ENCODE peak calls at places on chromosomes 4 and X, in nine cellular contexts. One of them, this sample, is unnamed.

GRCh38 chr4:28229092-28229491 is 1368.5 kb downstream of the STIM2 start:
- DNase-seq in stomach: no peak
- DNase-seq in fibroblast of lung: peak; percentile 67
- DNase-seq in CD8-positive, alpha-beta memory T cell: no peak
- DNase-seq in hepatocyte: no peak
- DNase-seq in neuronal stem cell: peak; percentile 17
- DNase-seq in lower lobe of right lung: no peak
- DNase-seq in HepG2: no peak
- DNase-seq in WERI-Rb-1: no peak
- DNase-seq in this sample: no peak

GRCh38 chr4:107863416-107863815 is 38.7 kb downstream of the SGMS2 start:
- DNase-seq in stomach: no peak
- DNase-seq in fibroblast of lung: peak; percentile 28
- DNase-seq in CD8-positive, alpha-beta memory T cell: no peak
- DNase-seq in hepatocyte: no peak
- DNase-seq in neuronal stem cell: no peak
- DNase-seq in lower lobe of right lung: no peak
- DNase-seq in HepG2: no peak
- DNase-seq in WERI-Rb-1: no peak
- DNase-seq in this sample: no peak

GRCh38 chrX:9184231-9184630 is 150.3 kb upstream of the FAM9B start:
- DNase-seq in stomach: no peak
- DNase-seq in fibroblast of lung: no peak
- DNase-seq in CD8-positive, alpha-beta memory T cell: no peak
- DNase-seq in hepatocyte: no peak
- DNase-seq in neuronal stem cell: no peak
- DNase-seq in lower lobe of right lung: no peak
- DNase-seq in HepG2: no peak
- DNase-seq in WERI-Rb-1: no peak
- DNase-seq in this sample: no peak

GRCh38 chr4:96606451-96606850 is 766.6 kb downstream of the PDHA2 start:
- DNase-seq in stomach: no peak
- DNase-seq in fibroblast of lung: no peak
- DNase-seq in CD8-positive, alpha-beta memory T cell: no peak
- DNase-seq in hepatocyte: no peak
- DNase-seq in neuronal stem cell: no peak
- DNase-seq in lower lobe of right lung: no peak
- DNase-seq in HepG2: no peak
- DNase-seq in WERI-Rb-1: no peak
- DNase-seq in this sample: no peak

GRCh38 chrX:39855748-39856129 is 242.0 kb downstream of the BCOR start:
- DNase-seq in stomach: peak; percentile 54
- DNase-seq in fibroblast of lung: peak; percentile 15
- DNase-seq in CD8-positive, alpha-beta memory T cell: peak; percentile 71
- DNase-seq in hepatocyte: peak; percentile 63
- DNase-seq in neuronal stem cell: no peak
- DNase-seq in lower lobe of right lung: no peak
- DNase-seq in HepG2: no peak
- DNase-seq in WERI-Rb-1: peak; percentile 73
- DNase-seq in this sample: peak; percentile 64

GRCh38 chrX:104122829-104123228 is 10.5 kb downstream of the ZCCHC18 start:
- DNase-seq in stomach: no peak
- DNase-seq in fibroblast of lung: no peak
- DNase-seq in CD8-positive, alpha-beta memory T cell: no peak
- DNase-seq in hepatocyte: no peak
- DNase-seq in neuronal stem cell: no peak
- DNase-seq in lower lobe of right lung: no peak
- DNase-seq in HepG2: no peak
- DNase-seq in WERI-Rb-1: no peak
- DNase-seq in this sample: no peak

GRCh38 chrX:154043003-154043402 is 23.3 kb upstream of the IRAK1 start:
- DNase-seq in stomach: no peak
- DNase-seq in fibroblast of lung: peak; percentile 66
- DNase-seq in CD8-positive, alpha-beta memory T cell: no peak
- DNase-seq in hepatocyte: no peak
- DNase-seq in neuronal stem cell: no peak
- DNase-seq in lower lobe of right lung: no peak
- DNase-seq in HepG2: no peak
- DNase-seq in WERI-Rb-1: no peak
- DNase-seq in this sample: no peak

GRCh38 chr4:183540498-183540953 is 35.7 kb downstream of the ING2 start:
- DNase-seq in stomach: no peak
- DNase-seq in fibroblast of lung: no peak
- DNase-seq in CD8-positive, alpha-beta memory T cell: no peak
- DNase-seq in hepatocyte: no peak
- DNase-seq in neuronal stem cell: no peak
- DNase-seq in lower lobe of right lung: no peak
- DNase-seq in HepG2: no peak
- DNase-seq in WERI-Rb-1: no peak
- DNase-seq in this sample: no peak

GRCh38 chrX:20414781-20415445 is 148.2 kb upstream of the RPS6KA3 start:
- DNase-seq in stomach: no peak
- DNase-seq in fibroblast of lung: no peak
- DNase-seq in CD8-positive, alpha-beta memory T cell: no peak
- DNase-seq in hepatocyte: no peak
- DNase-seq in neuronal stem cell: no peak
- DNase-seq in lower lobe of right lung: no peak
- DNase-seq in HepG2: no peak
- DNase-seq in WERI-Rb-1: no peak
- DNase-seq in this sample: no peak

GRCh38 chr4:110193822-110194761 is 4.3 kb downstream of the ELOVL6 start:
- DNase-seq in stomach: peak; percentile 81
- DNase-seq in fibroblast of lung: peak; percentile 99
- DNase-seq in CD8-positive, alpha-beta memory T cell: peak; percentile 69
- DNase-seq in hepatocyte: peak; percentile 93
- DNase-seq in neuronal stem cell: peak; percentile 73
- DNase-seq in lower lobe of right lung: peak; percentile 81
- DNase-seq in HepG2: peak; percentile 74
- DNase-seq in WERI-Rb-1: peak; percentile 52
- DNase-seq in this sample: peak; percentile 43

GRCh38 chr4:48017108-48017527 is 546 bp downstream of the NIPAL1 start:
- DNase-seq in stomach: peak; percentile 69
- DNase-seq in fibroblast of lung: peak; percentile 17
- DNase-seq in CD8-positive, alpha-beta memory T cell: no peak
- DNase-seq in hepatocyte: peak; percentile 91
- DNase-seq in neuronal stem cell: peak; percentile 21
- DNase-seq in lower lobe of right lung: peak; percentile 52
- DNase-seq in HepG2: no peak
- DNase-seq in WERI-Rb-1: peak; percentile 45
- DNase-seq in this sample: peak; percentile 43

GRCh38 chr4:17623451-17624001 is 9.1 kb downstream of the MED28 start:
- DNase-seq in stomach: no peak
- DNase-seq in fibroblast of lung: no peak
- DNase-seq in CD8-positive, alpha-beta memory T cell: no peak
- DNase-seq in hepatocyte: no peak
- DNase-seq in neuronal stem cell: no peak
- DNase-seq in lower lobe of right lung: no peak
- DNase-seq in HepG2: no peak
- DNase-seq in WERI-Rb-1: no peak
- DNase-seq in this sample: no peak

GRCh38 chrX:66751136-66751782 is 112.4 kb upstream of the EDA2R start:
- DNase-seq in stomach: no peak
- DNase-seq in fibroblast of lung: no peak
- DNase-seq in CD8-positive, alpha-beta memory T cell: no peak
- DNase-seq in hepatocyte: no peak
- DNase-seq in neuronal stem cell: no peak
- DNase-seq in lower lobe of right lung: no peak
- DNase-seq in HepG2: no peak
- DNase-seq in WERI-Rb-1: no peak
- DNase-seq in this sample: no peak

GRCh38 chr4:47831026-47831689 is 6.7 kb downstream of the CORIN start:
- DNase-seq in stomach: no peak
- DNase-seq in fibroblast of lung: no peak
- DNase-seq in CD8-positive, alpha-beta memory T cell: no peak
- DNase-seq in hepatocyte: peak; percentile 30
- DNase-seq in neuronal stem cell: no peak
- DNase-seq in lower lobe of right lung: no peak
- DNase-seq in HepG2: no peak
- DNase-seq in WERI-Rb-1: peak; percentile 90
- DNase-seq in this sample: no peak

GRCh38 chr4:103634236-103634635 is 85.5 kb downstream of the TACR3 start:
- DNase-seq in stomach: no peak
- DNase-seq in fibroblast of lung: no peak
- DNase-seq in CD8-positive, alpha-beta memory T cell: no peak
- DNase-seq in hepatocyte: no peak
- DNase-seq in neuronal stem cell: no peak
- DNase-seq in lower lobe of right lung: no peak
- DNase-seq in HepG2: no peak
- DNase-seq in WERI-Rb-1: no peak
- DNase-seq in this sample: no peak

GRCh38 chr4:101599620-101600019 is 190.9 kb upstream of the BANK1 start:
- DNase-seq in stomach: no peak
- DNase-seq in fibroblast of lung: peak; percentile 71
- DNase-seq in CD8-positive, alpha-beta memory T cell: no peak
- DNase-seq in hepatocyte: no peak
- DNase-seq in neuronal stem cell: no peak
- DNase-seq in lower lobe of right lung: no peak
- DNase-seq in HepG2: no peak
- DNase-seq in WERI-Rb-1: no peak
- DNase-seq in this sample: no peak

DNA sequence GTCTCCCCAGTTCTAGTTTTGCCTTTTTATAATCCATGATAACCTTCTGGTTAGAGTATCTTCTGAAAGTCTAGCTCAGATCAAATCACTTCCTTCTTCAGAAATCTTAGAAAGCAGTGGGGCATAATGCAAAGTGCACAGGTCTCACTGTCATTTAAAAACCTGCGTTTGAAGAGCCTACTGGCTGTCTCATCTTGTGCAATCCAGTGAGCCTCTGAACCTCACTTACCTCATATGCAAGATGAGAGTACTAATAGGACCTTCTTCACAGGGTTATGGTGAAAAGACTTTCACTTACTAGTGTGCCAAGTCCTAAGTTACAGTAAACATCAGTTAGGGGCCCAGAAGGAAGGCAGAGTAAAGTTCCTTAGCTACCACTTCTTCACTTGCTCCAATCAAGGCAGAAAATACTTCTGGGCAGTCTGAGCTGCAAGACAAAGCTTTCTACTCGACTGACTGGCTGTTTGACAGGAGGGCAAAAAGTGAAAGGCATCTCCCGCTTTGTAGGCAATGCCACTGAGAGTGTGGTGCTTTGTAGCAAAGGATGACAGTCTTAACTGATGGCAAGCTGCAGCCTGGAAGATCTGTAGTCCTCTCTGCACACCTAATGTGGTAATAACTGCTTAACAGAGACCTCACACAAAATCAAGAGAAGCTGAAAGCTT is 131.2 kb downstream of the ENOX2 start:
- DNase-seq in stomach: no peak
- DNase-seq in fibroblast of lung: no peak
- DNase-seq in CD8-positive, alpha-beta memory T cell: no peak
- DNase-seq in hepatocyte: no peak
- DNase-seq in neuronal stem cell: no peak
- DNase-seq in lower lobe of right lung: no peak
- DNase-seq in HepG2: no peak
- DNase-seq in WERI-Rb-1: no peak
- DNase-seq in this sample: no peak
- H3K27me3 ChIP-seq in stomach: no peaks in the 10 kb centered on the region
- H3K27me3 ChIP-seq in fibroblast of lung: no peaks in the 10 kb centered on the region
- H3K27me3 ChIP-seq in CD8-positive, alpha-beta memory T cell: no peaks in the 10 kb centered on the region
- H3K27me3 ChIP-seq in hepatocyte: no peaks in the 10 kb centered on the region
- H3K27me3 ChIP-seq in neuronal stem cell: no peaks in the 10 kb centered on the region
- H3K27me3 ChIP-seq in lower lobe of right lung: no peaks in the 10 kb centered on the region
- H3K27me3 ChIP-seq in HepG2: no peaks in the 10 kb centered on the region
- H3K27me3 ChIP-seq in WERI-Rb-1: no peaks in the 10 kb centered on the region
- H3K27me3 ChIP-seq in this sample: no peaks in the 10 kb centered on the region

GRCh38 chr4:138686078-138686477 is 329.5 kb upstream of the NOCT start:
- DNase-seq in stomach: no peak
- DNase-seq in fibroblast of lung: no peak
- DNase-seq in CD8-positive, alpha-beta memory T cell: no peak
- DNase-seq in hepatocyte: no peak
- DNase-seq in neuronal stem cell: no peak
- DNase-seq in lower lobe of right lung: no peak
- DNase-seq in HepG2: no peak
- DNase-seq in WERI-Rb-1: no peak
- DNase-seq in this sample: no peak

GRCh38 chr4:138689182-138689546 is 326.4 kb upstream of the NOCT start:
- DNase-seq in stomach: no peak
- DNase-seq in fibroblast of lung: peak; percentile 52
- DNase-seq in CD8-positive, alpha-beta memory T cell: no peak
- DNase-seq in hepatocyte: no peak
- DNase-seq in neuronal stem cell: no peak
- DNase-seq in lower lobe of right lung: no peak
- DNase-seq in HepG2: no peak
- DNase-seq in WERI-Rb-1: no peak
- DNase-seq in this sample: no peak

GRCh38 chr4:138689593-138689992 is 326.0 kb upstream of the NOCT start:
- DNase-seq in stomach: no peak
- DNase-seq in fibroblast of lung: no peak
- DNase-seq in CD8-positive, alpha-beta memory T cell: no peak
- DNase-seq in hepatocyte: no peak
- DNase-seq in neuronal stem cell: no peak
- DNase-seq in lower lobe of right lung: no peak
- DNase-seq in HepG2: no peak
- DNase-seq in WERI-Rb-1: no peak
- DNase-seq in this sample: no peak

GRCh38 chr4:138688531-138689181 is 326.9 kb upstream of the NOCT start:
- DNase-seq in stomach: no peak
- DNase-seq in fibroblast of lung: peak; percentile 26
- DNase-seq in CD8-positive, alpha-beta memory T cell: no peak
- DNase-seq in hepatocyte: no peak
- DNase-seq in neuronal stem cell: no peak
- DNase-seq in lower lobe of right lung: no peak
- DNase-seq in HepG2: no peak
- DNase-seq in WERI-Rb-1: no peak
- DNase-seq in this sample: no peak
- H3K27me3 ChIP-seq in stomach: no peaks in the 10 kb centered on the region
- H3K27me3 ChIP-seq in fibroblast of lung: no peaks in the 10 kb centered on the region
- H3K27me3 ChIP-seq in CD8-positive, alpha-beta memory T cell: no peaks in the 10 kb centered on the region
- H3K27me3 ChIP-seq in hepatocyte: no peaks in the 10 kb centered on the region
- H3K27me3 ChIP-seq in neuronal stem cell: no peaks in the 10 kb centered on the region
- H3K27me3 ChIP-seq in lower lobe of right lung: no peaks in the 10 kb centered on the region
- H3K27me3 ChIP-seq in HepG2: no peaks in the 10 kb centered on the region
- H3K27me3 ChIP-seq in WERI-Rb-1: no peaks in the 10 kb centered on the region
- H3K27me3 ChIP-seq in this sample: no peaks in the 10 kb centered on the region

DNA sequence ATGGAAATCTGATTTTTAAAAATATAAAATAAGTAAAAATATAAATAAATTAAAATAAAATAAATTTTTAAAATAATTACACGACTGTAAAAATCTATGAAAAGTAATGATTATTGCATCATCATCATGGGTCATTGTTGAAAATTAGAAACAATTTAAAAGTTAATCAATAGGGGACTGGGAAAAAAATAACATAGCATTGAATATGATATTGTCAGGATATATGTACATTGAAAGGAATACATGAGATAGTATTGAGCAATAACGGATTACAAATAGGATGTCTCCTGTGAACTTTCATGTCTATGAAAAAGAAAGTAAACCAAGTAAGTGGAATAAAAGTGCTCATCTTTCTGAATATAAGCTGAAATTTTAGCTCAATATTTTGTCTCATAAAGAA is 566.8 kb upstream of the HTR2C start:
- DNase-seq in stomach: no peak
- DNase-seq in fibroblast of lung: no peak
- DNase-seq in CD8-positive, alpha-beta memory T cell: no peak
- DNase-seq in hepatocyte: no peak
- DNase-seq in neuronal stem cell: no peak
- DNase-seq in lower lobe of right lung: no peak
- DNase-seq in HepG2: no peak
- DNase-seq in WERI-Rb-1: no peak
- DNase-seq in this sample: no peak
- H3K27me3 ChIP-seq in stomach: no peaks in the 10 kb centered on the region
- H3K27me3 ChIP-seq in fibroblast of lung: no peaks in the 10 kb centered on the region
- H3K27me3 ChIP-seq in CD8-positive, alpha-beta memory T cell: no peaks in the 10 kb centered on the region
- H3K27me3 ChIP-seq in hepatocyte: no peaks in the 10 kb centered on the region
- H3K27me3 ChIP-seq in neuronal stem cell: no peaks in the 10 kb centered on the region
- H3K27me3 ChIP-seq in lower lobe of right lung: no peaks in the 10 kb centered on the region
- H3K27me3 ChIP-seq in HepG2: no peaks in the 10 kb centered on the region
- H3K27me3 ChIP-seq in WERI-Rb-1: peaks cover 15% of the 10 kb centered on the region
- H3K27me3 ChIP-seq in this sample: no peaks in the 10 kb centered on the region

GRCh38 chrX:35682481-35682880 is 115.7 kb upstream of the MAGEB16 start:
- DNase-seq in stomach: no peak
- DNase-seq in fibroblast of lung: no peak
- DNase-seq in CD8-positive, alpha-beta memory T cell: no peak
- DNase-seq in hepatocyte: no peak
- DNase-seq in neuronal stem cell: no peak
- DNase-seq in lower lobe of right lung: no peak
- DNase-seq in HepG2: no peak
- DNase-seq in WERI-Rb-1: no peak
- DNase-seq in this sample: no peak
- H3K27me3 ChIP-seq in stomach: no peaks in the 10 kb centered on the region
- H3K27me3 ChIP-seq in fibroblast of lung: no peaks in the 10 kb centered on the region
- H3K27me3 ChIP-seq in CD8-positive, alpha-beta memory T cell: no peaks in the 10 kb centered on the region
- H3K27me3 ChIP-seq in hepatocyte: no peaks in the 10 kb centered on the region
- H3K27me3 ChIP-seq in neuronal stem cell: no peaks in the 10 kb centered on the region
- H3K27me3 ChIP-seq in lower lobe of right lung: no peaks in the 10 kb centered on the region
- H3K27me3 ChIP-seq in HepG2: no peaks in the 10 kb centered on the region
- H3K27me3 ChIP-seq in WERI-Rb-1: no peaks in the 10 kb centered on the region
- H3K27me3 ChIP-seq in this sample: no peaks in the 10 kb centered on the region